ENCODE peak calls at places on chromosomes 5 and 9, in eight cellular contexts. One of them, this sample, is unnamed.

GRCh38 chr5:142095035-142095434 is 13.5 kb upstream of the NDFIP1 start:
- DNase-seq in B cell: no peak
- DNase-seq in MM.1S: no peak
- DNase-seq in right atrium auricular region: no peak
- DNase-seq in OCI-LY7: no peak
- DNase-seq in AG10803: no peak
- DNase-seq in ovary: no peak
- DNase-seq in GM12865: no peak
- DNase-seq in this sample: no peak

GRCh38 chr9:96453625-96454024 is 3.7 kb downstream of the HABP4 start:
- DNase-seq in AG10803: peak; percentile 61
- DNase-seq in B cell: no peak
- DNase-seq in MM.1S: no peak
- DNase-seq in ovary: no peak
- DNase-seq in OCI-LY7: peak; percentile 17
- DNase-seq in right atrium auricular region: peak; percentile 54
- DNase-seq in GM12865: peak; percentile 12
- DNase-seq in this sample: no peak

GRCh38 chr9:35054871-35055644 is 17.4 kb downstream of the VCP start:
- DNase-seq in GM12865: no peak
- DNase-seq in right atrium auricular region: no peak
- DNase-seq in MM.1S: no peak
- DNase-seq in AG10803: no peak
- DNase-seq in B cell: no peak
- DNase-seq in ovary: no peak
- DNase-seq in OCI-LY7: no peak
- DNase-seq in this sample: no peak

GRCh38 chr9:27485158-27485557 is 38.9 kb upstream of the IFNK start:
- DNase-seq in GM12865: peak; percentile 86
- DNase-seq in right atrium auricular region: no peak
- DNase-seq in MM.1S: peak; percentile 84
- DNase-seq in AG10803: no peak
- DNase-seq in ovary: no peak
- DNase-seq in B cell: peak; percentile 48
- DNase-seq in OCI-LY7: peak; percentile 6
- DNase-seq in this sample: no peak

GRCh38 chr9:81377310-81377709 is 312.0 kb downstream of the TLE1 start:
- DNase-seq in B cell: no peak
- DNase-seq in right atrium auricular region: no peak
- DNase-seq in ovary: no peak
- DNase-seq in GM12865: no peak
- DNase-seq in OCI-LY7: no peak
- DNase-seq in AG10803: no peak
- DNase-seq in MM.1S: no peak
- DNase-seq in this sample: no peak

GRCh38 chr9:105856020-105856419 is 161.7 kb downstream of the TMEM38B start:
- DNase-seq in OCI-LY7: no peak
- DNase-seq in ovary: no peak
- DNase-seq in B cell: no peak
- DNase-seq in right atrium auricular region: no peak
- DNase-seq in GM12865: no peak
- DNase-seq in MM.1S: no peak
- DNase-seq in AG10803: no peak
- DNase-seq in this sample: no peak

GRCh38 chr9:127336708-127337352 is 60.1 kb upstream of the SLC2A8 start:
- DNase-seq in B cell: no peak
- DNase-seq in AG10803: peak; percentile 95
- DNase-seq in GM12865: no peak
- DNase-seq in right atrium auricular region: peak; percentile 96
- DNase-seq in MM.1S: no peak
- DNase-seq in OCI-LY7: no peak
- DNase-seq in ovary: peak; percentile 84
- DNase-seq in this sample: no peak

GRCh38 chr9:91395553-91396470 is 27.8 kb downstream of the NFIL3 start:
- DNase-seq in ovary: no peak
- DNase-seq in right atrium auricular region: no peak
- DNase-seq in OCI-LY7: peak; percentile 7
- DNase-seq in GM12865: peak; percentile 74
- DNase-seq in AG10803: peak; percentile 91
- DNase-seq in B cell: no peak
- DNase-seq in MM.1S: peak; percentile 63
- DNase-seq in this sample: no peak

GRCh38 chr5:59532979-59533729 is 360.4 kb downstream of the PDE4D start:
- DNase-seq in B cell: no peak
- DNase-seq in GM12865: no peak
- DNase-seq in OCI-LY7: no peak
- DNase-seq in right atrium auricular region: no peak
- DNase-seq in ovary: no peak
- DNase-seq in MM.1S: no peak
- DNase-seq in AG10803: no peak
- DNase-seq in this sample: no peak

GRCh38 chr9:138021251-138022056 is 143.9 kb downstream of the CACNA1B start:
- DNase-seq in MM.1S: no peak
- DNase-seq in AG10803: no peak
- DNase-seq in B cell: no peak
- DNase-seq in right atrium auricular region: peak; percentile 50
- DNase-seq in GM12865: no peak
- DNase-seq in ovary: no peak
- DNase-seq in OCI-LY7: no peak
- DNase-seq in this sample: no peak

GRCh38 chr5:55226934-55227737 is at the start of gene MCIDAS:
- DNase-seq in right atrium auricular region: no peak
- DNase-seq in B cell: peak; percentile 83
- DNase-seq in ovary: peak; percentile 57
- DNase-seq in AG10803: peak; percentile 13
- DNase-seq in GM12865: peak; percentile 60
- DNase-seq in MM.1S: peak; percentile 84
- DNase-seq in OCI-LY7: peak; percentile 72
- DNase-seq in this sample: no peak
- TF ChIP-seq CTCF in right atrium auricular region: no peak
- TF ChIP-seq CTCF in B cell: no peak
- TF ChIP-seq CTCF in ovary: no peak
- TF ChIP-seq CTCF in AG10803: no peak
- TF ChIP-seq CTCF in GM12865: no peak
- TF ChIP-seq CTCF in MM.1S: peak; percentile 39
- TF ChIP-seq CTCF in OCI-LY7: peak; percentile 58
- TF ChIP-seq CTCF in this sample: no peak

GRCh38 chr5:141040093-141040762 is 10.9 kb upstream of the PCDHB1 start:
- DNase-seq in AG10803: no peak
- DNase-seq in OCI-LY7: no peak
- DNase-seq in B cell: no peak
- DNase-seq in GM12865: no peak
- DNase-seq in right atrium auricular region: no peak
- DNase-seq in MM.1S: peak; percentile 47
- DNase-seq in ovary: peak; percentile 39
- DNase-seq in this sample: no peak

GRCh38 chr5:141039061-141039460 is 12.1 kb upstream of the PCDHB1 start:
- DNase-seq in B cell: no peak
- DNase-seq in OCI-LY7: no peak
- DNase-seq in right atrium auricular region: no peak
- DNase-seq in AG10803: no peak
- DNase-seq in MM.1S: no peak
- DNase-seq in GM12865: no peak
- DNase-seq in ovary: no peak
- DNase-seq in this sample: no peak

GRCh38 chr5:141040763-141041426 is 10.3 kb upstream of the PCDHB1 start:
- DNase-seq in right atrium auricular region: peak; percentile 95
- DNase-seq in ovary: peak; percentile 95
- DNase-seq in MM.1S: peak; percentile 96
- DNase-seq in B cell: peak; percentile 23
- DNase-seq in GM12865: peak; percentile 60
- DNase-seq in OCI-LY7: peak; percentile 87
- DNase-seq in AG10803: peak; percentile 47
- DNase-seq in this sample: peak; percentile 18

GRCh38 chr5:141039517-141039916 is 11.7 kb upstream of the PCDHB1 start:
- DNase-seq in ovary: no peak
- DNase-seq in right atrium auricular region: no peak
- DNase-seq in GM12865: no peak
- DNase-seq in B cell: no peak
- DNase-seq in MM.1S: no peak
- DNase-seq in AG10803: no peak
- DNase-seq in OCI-LY7: no peak
- DNase-seq in this sample: no peak

GRCh38 chr5:141041427-141041785 is 9.8 kb upstream of the PCDHB1 start:
- DNase-seq in OCI-LY7: no peak
- DNase-seq in right atrium auricular region: no peak
- DNase-seq in MM.1S: no peak
- DNase-seq in GM12865: no peak
- DNase-seq in B cell: no peak
- DNase-seq in AG10803: no peak
- DNase-seq in ovary: no peak
- DNase-seq in this sample: no peak
- TF ChIP-seq CTCF in OCI-LY7: peak; percentile 20
- TF ChIP-seq CTCF in right atrium auricular region: no peak
- TF ChIP-seq CTCF in MM.1S: no peak
- TF ChIP-seq CTCF in GM12865: no peak
- TF ChIP-seq CTCF in B cell: peak; percentile 11
- TF ChIP-seq CTCF in AG10803: no peak
- TF ChIP-seq CTCF in ovary: no peak
- TF ChIP-seq CTCF in this sample: no peak

GRCh38 chr5:169702726-169703481 is 65.8 kb downstream of the DOCK2 start:
- DNase-seq in ovary: no peak
- DNase-seq in OCI-LY7: peak; percentile 15
- DNase-seq in right atrium auricular region: no peak
- DNase-seq in AG10803: no peak
- DNase-seq in B cell: no peak
- DNase-seq in MM.1S: no peak
- DNase-seq in GM12865: peak; percentile 67
- DNase-seq in this sample: no peak

GRCh38 chr5:169700611-169701010 is 63.5 kb downstream of the DOCK2 start:
- DNase-seq in right atrium auricular region: no peak
- DNase-seq in ovary: no peak
- DNase-seq in AG10803: no peak
- DNase-seq in MM.1S: no peak
- DNase-seq in OCI-LY7: no peak
- DNase-seq in GM12865: no peak
- DNase-seq in B cell: no peak
- DNase-seq in this sample: no peak

GRCh38 chr5:169705322-169705721 is 68.2 kb downstream of the DOCK2 start:
- DNase-seq in AG10803: no peak
- DNase-seq in B cell: no peak
- DNase-seq in ovary: no peak
- DNase-seq in MM.1S: no peak
- DNase-seq in GM12865: peak; percentile 47
- DNase-seq in OCI-LY7: peak; percentile 84
- DNase-seq in right atrium auricular region: no peak
- DNase-seq in this sample: no peak

GRCh38 chr5:169703803-169704202 is 66.7 kb downstream of the DOCK2 start:
- DNase-seq in AG10803: no peak
- DNase-seq in MM.1S: no peak
- DNase-seq in B cell: no peak
- DNase-seq in right atrium auricular region: no peak
- DNase-seq in OCI-LY7: no peak
- DNase-seq in GM12865: no peak
- DNase-seq in ovary: no peak
- DNase-seq in this sample: no peak

GRCh38 chr5:169701910-169702451 is 64.9 kb downstream of the DOCK2 start:
- DNase-seq in AG10803: peak; percentile 63
- DNase-seq in ovary: no peak
- DNase-seq in right atrium auricular region: no peak
- DNase-seq in GM12865: no peak
- DNase-seq in B cell: no peak
- DNase-seq in OCI-LY7: peak; percentile 19
- DNase-seq in MM.1S: no peak
- DNase-seq in this sample: no peak
- TF ChIP-seq CTCF in AG10803: peak; percentile 77
- TF ChIP-seq CTCF in ovary: peak; percentile 52
- TF ChIP-seq CTCF in right atrium auricular region: peak; percentile 64
- TF ChIP-seq CTCF in GM12865: peak; percentile 33
- TF ChIP-seq CTCF in B cell: no peak
- TF ChIP-seq CTCF in OCI-LY7: peak; percentile 62
- TF ChIP-seq CTCF in MM.1S: no peak
- TF ChIP-seq CTCF in this sample: no peak

GRCh38 chr5:14665949-14666741 is 1.6 kb downstream of the OTULIN start:
- DNase-seq in GM12865: peak; percentile 85
- DNase-seq in ovary: no peak
- DNase-seq in AG10803: no peak
- DNase-seq in right atrium auricular region: no peak
- DNase-seq in MM.1S: peak; percentile 79
- DNase-seq in OCI-LY7: peak; percentile 87
- DNase-seq in B cell: peak; percentile 71
- DNase-seq in this sample: peak; percentile 28
- TF ChIP-seq CTCF in GM12865: peak; percentile 25
- TF ChIP-seq CTCF in ovary: no peak
- TF ChIP-seq CTCF in AG10803: peak; percentile 16
- TF ChIP-seq CTCF in right atrium auricular region: no peak
- TF ChIP-seq CTCF in MM.1S: peak; percentile 31
- TF ChIP-seq CTCF in OCI-LY7: peak; percentile 39
- TF ChIP-seq CTCF in B cell: peak; percentile 34
- TF ChIP-seq CTCF in this sample: no peak

DNA sequence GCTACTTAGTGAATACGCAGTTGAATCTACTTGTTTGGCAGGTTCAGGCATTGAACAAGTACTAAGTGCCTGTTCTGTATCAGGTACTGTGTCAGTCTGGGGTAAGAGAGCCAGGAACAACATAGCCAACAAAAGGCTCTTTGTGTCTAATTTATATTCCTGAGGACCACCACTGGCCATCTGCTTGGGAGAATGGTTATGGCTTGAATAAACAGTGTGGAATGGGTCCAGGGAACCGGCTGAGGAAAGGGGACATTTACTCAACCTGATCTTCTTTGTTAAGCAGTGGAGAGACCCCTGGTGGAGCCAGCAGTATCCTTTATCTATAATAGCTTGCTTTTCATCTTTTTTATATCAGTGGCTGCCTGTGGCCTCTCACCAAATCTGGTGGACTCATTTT is 38.6 kb downstream of the EXOSC2 start:
- DNase-seq in B cell: no peak
- DNase-seq in OCI-LY7: no peak
- DNase-seq in right atrium auricular region: no peak
- DNase-seq in GM12865: no peak
- DNase-seq in AG10803: no peak
- DNase-seq in ovary: no peak
- DNase-seq in MM.1S: no peak
- DNase-seq in this sample: no peak
- TF ChIP-seq CTCF in B cell: no peak
- TF ChIP-seq CTCF in OCI-LY7: peak; percentile 58
- TF ChIP-seq CTCF in right atrium auricular region: peak; percentile 10
- TF ChIP-seq CTCF in GM12865: no peak
- TF ChIP-seq CTCF in AG10803: no peak
- TF ChIP-seq CTCF in ovary: no peak
- TF ChIP-seq CTCF in MM.1S: no peak
- TF ChIP-seq CTCF in this sample: no peak

DNA sequence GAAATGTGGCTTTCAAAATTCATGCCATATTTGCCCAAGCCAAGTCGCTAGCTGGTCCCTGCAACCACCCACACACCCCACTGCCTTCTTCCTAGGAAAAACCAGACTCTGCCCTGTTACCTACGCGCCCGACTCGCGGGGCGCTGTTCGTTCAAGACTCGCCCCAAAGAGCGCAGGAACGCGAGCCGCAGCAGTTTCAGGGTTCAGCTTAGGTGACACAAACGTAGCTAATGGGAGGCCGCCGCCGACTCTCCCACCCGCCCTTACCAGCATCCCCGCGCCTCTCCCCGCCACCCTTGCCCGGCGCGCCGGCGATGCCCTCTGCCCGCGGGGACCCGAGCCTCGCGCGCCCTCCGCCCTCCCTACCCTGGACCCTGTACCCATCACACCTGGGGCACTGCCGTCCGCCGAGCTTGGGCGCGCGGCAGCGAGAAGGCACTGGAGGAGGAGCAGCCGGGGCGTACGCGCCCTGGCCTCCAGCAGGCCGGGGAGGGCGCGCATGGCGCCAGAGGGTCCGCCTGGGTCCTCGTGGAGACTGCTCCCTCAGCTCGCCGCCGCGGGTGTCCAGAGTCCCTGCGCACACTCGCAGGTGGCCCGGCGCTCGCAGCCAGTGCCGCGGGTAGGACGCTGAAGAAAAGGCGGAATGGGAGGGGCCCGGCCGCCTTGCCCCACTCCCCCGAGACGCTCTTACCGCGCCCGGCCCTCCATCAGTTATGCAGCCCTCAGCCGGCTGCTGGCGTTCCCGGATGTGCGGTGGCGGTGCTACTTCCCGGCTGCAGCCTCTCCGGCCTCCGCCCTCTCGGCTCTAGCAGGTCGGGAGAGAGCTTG is at the start of gene EMB:
- DNase-seq in right atrium auricular region: no peak
- DNase-seq in ovary: no peak
- DNase-seq in GM12865: peak; percentile 71
- DNase-seq in B cell: peak; percentile 66
- DNase-seq in OCI-LY7: peak; percentile 93
- DNase-seq in AG10803: peak; percentile 6
- DNase-seq in MM.1S: peak; percentile 92
- DNase-seq in this sample: peak; percentile 70
- TF ChIP-seq CTCF in right atrium auricular region: no peak
- TF ChIP-seq CTCF in ovary: no peak
- TF ChIP-seq CTCF in GM12865: peak; percentile 26
- TF ChIP-seq CTCF in B cell: peak; percentile 56
- TF ChIP-seq CTCF in OCI-LY7: peak; percentile 71
- TF ChIP-seq CTCF in AG10803: no peak
- TF ChIP-seq CTCF in MM.1S: peak; percentile 53
- TF ChIP-seq CTCF in this sample: peak; percentile 32